ENCODE peak calls at places on chromosomes 4 and X, in six cellular contexts. One of them, this sample, is unnamed.

GRCh38 chr4:176792348-176793059 is at the start of gene VEGFC:
- DNase-seq in BE2C: peak; percentile 75
- DNase-seq in GM13977: peak; percentile 69
- DNase-seq in breast epithelium: peak; percentile 63
- DNase-seq in left ventricle myocardium inferior: peak; percentile 68
- DNase-seq in astrocyte of the spinal cord: peak; percentile 79
- DNase-seq in this sample: peak; percentile 44

GRCh38 chr4:171049380-171049779 is 763.8 kb upstream of the GALNTL6 start:
- DNase-seq in BE2C: no peak
- DNase-seq in GM13977: no peak
- DNase-seq in breast epithelium: no peak
- DNase-seq in left ventricle myocardium inferior: no peak
- DNase-seq in astrocyte of the spinal cord: no peak
- DNase-seq in this sample: no peak

GRCh38 chrX:123424546-123424945 is 240.5 kb downstream of the GRIA3 start:
- DNase-seq in BE2C: no peak
- DNase-seq in GM13977: peak; percentile 14
- DNase-seq in breast epithelium: no peak
- DNase-seq in left ventricle myocardium inferior: no peak
- DNase-seq in astrocyte of the spinal cord: peak; percentile 70
- DNase-seq in this sample: no peak

GRCh38 chr4:93302310-93302709 is 526.2 kb upstream of the ATOH1 start:
- DNase-seq in BE2C: no peak
- DNase-seq in GM13977: no peak
- DNase-seq in breast epithelium: no peak
- DNase-seq in left ventricle myocardium inferior: no peak
- DNase-seq in astrocyte of the spinal cord: no peak
- DNase-seq in this sample: no peak

GRCh38 chrX:43970528-43970927 is 2.7 kb downstream of the NDP start:
- DNase-seq in BE2C: no peak
- DNase-seq in GM13977: no peak
- DNase-seq in breast epithelium: no peak
- DNase-seq in left ventricle myocardium inferior: no peak
- DNase-seq in astrocyte of the spinal cord: no peak
- DNase-seq in this sample: no peak

GRCh38 chr4:86810867-86811266 is 38.3 kb downstream of the SLC10A6 start:
- DNase-seq in BE2C: no peak
- DNase-seq in GM13977: no peak
- DNase-seq in breast epithelium: no peak
- DNase-seq in left ventricle myocardium inferior: no peak
- DNase-seq in astrocyte of the spinal cord: peak; percentile 14
- DNase-seq in this sample: no peak

GRCh38 chrX:123083924-123084323 is 100.2 kb upstream of the GRIA3 start:
- DNase-seq in BE2C: no peak
- DNase-seq in GM13977: no peak
- DNase-seq in breast epithelium: no peak
- DNase-seq in left ventricle myocardium inferior: no peak
- DNase-seq in astrocyte of the spinal cord: peak; percentile 12
- DNase-seq in this sample: no peak

GRCh38 chr4:82510216-82510615 is 51.6 kb downstream of the TMEM150C start:
- DNase-seq in BE2C: no peak
- DNase-seq in GM13977: no peak
- DNase-seq in breast epithelium: no peak
- DNase-seq in left ventricle myocardium inferior: no peak
- DNase-seq in astrocyte of the spinal cord: no peak
- DNase-seq in this sample: no peak

GRCh38 chr4:48017108-48017527 is 546 bp downstream of the NIPAL1 start:
- DNase-seq in BE2C: peak; percentile 41
- DNase-seq in GM13977: peak; percentile 45
- DNase-seq in breast epithelium: peak; percentile 55
- DNase-seq in left ventricle myocardium inferior: no peak
- DNase-seq in astrocyte of the spinal cord: peak; percentile 64
- DNase-seq in this sample: peak; percentile 18

GRCh38 chr4:2265113-2266110 is 3.5 kb upstream of the MXD4 start:
- DNase-seq in BE2C: no peak
- DNase-seq in GM13977: no peak
- DNase-seq in breast epithelium: no peak
- DNase-seq in left ventricle myocardium inferior: no peak
- DNase-seq in astrocyte of the spinal cord: no peak
- DNase-seq in this sample: no peak

GRCh38 chr4:6408263-6408662 is 64.2 kb downstream of the PPP2R2C start:
- DNase-seq in BE2C: peak; percentile 58
- DNase-seq in GM13977: no peak
- DNase-seq in breast epithelium: no peak
- DNase-seq in left ventricle myocardium inferior: no peak
- DNase-seq in astrocyte of the spinal cord: no peak
- DNase-seq in this sample: no peak

GRCh38 chrX:46770006-46770816 is 11.3 kb upstream of the SLC9A7 start:
- DNase-seq in BE2C: peak; percentile 26
- DNase-seq in GM13977: no peak
- DNase-seq in breast epithelium: no peak
- DNase-seq in left ventricle myocardium inferior: no peak
- DNase-seq in astrocyte of the spinal cord: peak; percentile 66
- DNase-seq in this sample: no peak

GRCh38 chrX:1313788-1314187 is 22.8 kb upstream of the IL3RA start:
- DNase-seq in BE2C: no peak
- DNase-seq in GM13977: no peak
- DNase-seq in breast epithelium: no peak
- DNase-seq in left ventricle myocardium inferior: no peak
- DNase-seq in astrocyte of the spinal cord: no peak
- DNase-seq in this sample: no peak

GRCh38 chrX:1322393-1322792 is 14.2 kb upstream of the IL3RA start:
- DNase-seq in BE2C: no peak
- DNase-seq in GM13977: no peak
- DNase-seq in breast epithelium: no peak
- DNase-seq in left ventricle myocardium inferior: no peak
- DNase-seq in astrocyte of the spinal cord: no peak
- DNase-seq in this sample: no peak

GRCh38 chrX:1321689-1322088 is 14.9 kb upstream of the IL3RA start:
- DNase-seq in BE2C: no peak
- DNase-seq in GM13977: no peak
- DNase-seq in breast epithelium: no peak
- DNase-seq in left ventricle myocardium inferior: no peak
- DNase-seq in astrocyte of the spinal cord: no peak
- DNase-seq in this sample: no peak

DNA sequence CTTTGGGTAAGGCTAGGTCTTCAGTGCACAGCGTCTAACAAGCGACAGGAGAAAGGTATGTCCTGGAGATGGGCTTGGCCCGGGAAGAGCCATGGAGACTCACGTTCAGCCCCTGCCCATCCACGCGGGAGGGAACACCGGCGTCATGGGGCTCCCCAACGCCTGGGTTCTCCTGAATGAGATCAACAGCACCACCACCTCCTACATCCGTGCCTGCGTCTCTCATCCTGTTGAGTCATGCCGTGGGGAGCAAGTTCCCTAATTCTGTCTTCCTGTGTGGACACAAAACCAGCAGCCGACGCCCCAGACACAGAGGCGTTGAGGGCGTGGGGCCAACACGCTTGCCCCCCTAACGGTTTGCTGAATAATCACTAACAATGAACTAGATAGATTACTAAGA is 20.1 kb upstream of the IL3RA start:
- DNase-seq in BE2C: no peak
- DNase-seq in GM13977: no peak
- DNase-seq in breast epithelium: no peak
- DNase-seq in left ventricle myocardium inferior: peak; percentile 70
- DNase-seq in astrocyte of the spinal cord: no peak
- DNase-seq in this sample: no peak
- TF ChIP-seq CTCF in BE2C: no peak
- TF ChIP-seq CTCF in GM13977: no peak
- TF ChIP-seq CTCF in breast epithelium: no peak
- TF ChIP-seq CTCF in left ventricle myocardium inferior: no peak
- TF ChIP-seq CTCF in astrocyte of the spinal cord: no peak
- TF ChIP-seq CTCF in this sample: no peak

DNA sequence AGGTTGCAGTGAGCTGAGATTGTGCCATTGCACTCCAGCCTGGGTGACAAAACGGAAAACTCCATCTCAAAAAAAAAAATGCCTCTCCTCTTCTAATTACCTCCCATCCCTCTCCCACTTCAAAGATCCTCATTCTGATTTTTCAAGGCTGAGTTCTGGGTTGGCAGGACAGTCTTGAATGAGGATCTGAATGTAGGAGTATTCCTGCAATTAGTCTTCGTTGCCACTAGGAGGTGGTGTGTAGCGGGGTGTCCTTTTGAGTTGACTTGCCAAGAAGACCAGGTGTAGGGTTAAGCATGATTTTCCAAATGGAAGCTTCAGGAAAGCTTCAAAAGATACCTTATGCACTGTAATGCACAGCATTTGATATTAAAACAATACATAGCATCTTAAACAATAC is 169.9 kb downstream of the ASMT start:
- DNase-seq in BE2C: no peak
- DNase-seq in GM13977: no peak
- DNase-seq in breast epithelium: no peak
- DNase-seq in left ventricle myocardium inferior: no peak
- DNase-seq in astrocyte of the spinal cord: no peak
- DNase-seq in this sample: no peak
- TF ChIP-seq CTCF in BE2C: peak; percentile 3
- TF ChIP-seq CTCF in GM13977: peak; percentile 5
- TF ChIP-seq CTCF in breast epithelium: no peak
- TF ChIP-seq CTCF in left ventricle myocardium inferior: no peak
- TF ChIP-seq CTCF in astrocyte of the spinal cord: no peak
- TF ChIP-seq CTCF in this sample: peak; percentile 31

GRCh38 chrX:111100191-111100590 is 4.2 kb downstream of the PAK3 start:
- DNase-seq in BE2C: peak; percentile 24
- DNase-seq in GM13977: peak; percentile 75
- DNase-seq in breast epithelium: no peak
- DNase-seq in left ventricle myocardium inferior: no peak
- DNase-seq in astrocyte of the spinal cord: peak; percentile 35
- DNase-seq in this sample: peak; percentile 48

GRCh38 chrX:111101580-111101979 is 5.6 kb downstream of the PAK3 start:
- DNase-seq in BE2C: no peak
- DNase-seq in GM13977: no peak
- DNase-seq in breast epithelium: no peak
- DNase-seq in left ventricle myocardium inferior: no peak
- DNase-seq in astrocyte of the spinal cord: no peak
- DNase-seq in this sample: no peak

GRCh38 chrX:111102636-111103035 is 6.6 kb downstream of the PAK3 start:
- DNase-seq in BE2C: no peak
- DNase-seq in GM13977: no peak
- DNase-seq in breast epithelium: no peak
- DNase-seq in left ventricle myocardium inferior: no peak
- DNase-seq in astrocyte of the spinal cord: no peak
- DNase-seq in this sample: no peak

GRCh38 chrX:111095974-111096870 is at the start of gene PAK3:
- DNase-seq in BE2C: peak; percentile 58
- DNase-seq in GM13977: peak; percentile 26
- DNase-seq in breast epithelium: no peak
- DNase-seq in left ventricle myocardium inferior: no peak
- DNase-seq in astrocyte of the spinal cord: peak; percentile 85
- DNase-seq in this sample: peak; percentile 19

GRCh38 chrX:111098874-111099273 is 2.9 kb downstream of the PAK3 start:
- DNase-seq in BE2C: peak; percentile 63
- DNase-seq in GM13977: peak; percentile 73
- DNase-seq in breast epithelium: no peak
- DNase-seq in left ventricle myocardium inferior: no peak
- DNase-seq in astrocyte of the spinal cord: peak; percentile 25
- DNase-seq in this sample: peak; percentile 63
- TF ChIP-seq CTCF in BE2C: peak; percentile 72
- TF ChIP-seq CTCF in GM13977: peak; percentile 83
- TF ChIP-seq CTCF in breast epithelium: peak; percentile 11
- TF ChIP-seq CTCF in left ventricle myocardium inferior: peak; percentile 55
- TF ChIP-seq CTCF in astrocyte of the spinal cord: peak; percentile 72
- TF ChIP-seq CTCF in this sample: peak; percentile 83

GRCh38 chr4:168731006-168731636 is 234.3 kb downstream of the PALLD start:
- DNase-seq in BE2C: no peak
- DNase-seq in GM13977: no peak
- DNase-seq in breast epithelium: no peak
- DNase-seq in left ventricle myocardium inferior: no peak
- DNase-seq in astrocyte of the spinal cord: no peak
- DNase-seq in this sample: no peak
- TF ChIP-seq CTCF in BE2C: no peak
- TF ChIP-seq CTCF in GM13977: no peak
- TF ChIP-seq CTCF in breast epithelium: no peak
- TF ChIP-seq CTCF in left ventricle myocardium inferior: no peak
- TF ChIP-seq CTCF in astrocyte of the spinal cord: no peak
- TF ChIP-seq CTCF in this sample: no peak

GRCh38 chrX:103483720-103484119 is 35.6 kb downstream of the RAB40A start:
- DNase-seq in BE2C: no peak
- DNase-seq in GM13977: no peak
- DNase-seq in breast epithelium: no peak
- DNase-seq in left ventricle myocardium inferior: no peak
- DNase-seq in astrocyte of the spinal cord: no peak
- DNase-seq in this sample: no peak

GRCh38 chrX:103475381-103475780 is 43.9 kb downstream of the RAB40A start:
- DNase-seq in BE2C: no peak
- DNase-seq in GM13977: no peak
- DNase-seq in breast epithelium: no peak
- DNase-seq in left ventricle myocardium inferior: no peak
- DNase-seq in astrocyte of the spinal cord: no peak
- DNase-seq in this sample: no peak

GRCh38 chrX:103477496-103477895 is 41.8 kb downstream of the RAB40A start:
- DNase-seq in BE2C: no peak
- DNase-seq in GM13977: no peak
- DNase-seq in breast epithelium: no peak
- DNase-seq in left ventricle myocardium inferior: no peak
- DNase-seq in astrocyte of the spinal cord: no peak
- DNase-seq in this sample: no peak

DNA sequence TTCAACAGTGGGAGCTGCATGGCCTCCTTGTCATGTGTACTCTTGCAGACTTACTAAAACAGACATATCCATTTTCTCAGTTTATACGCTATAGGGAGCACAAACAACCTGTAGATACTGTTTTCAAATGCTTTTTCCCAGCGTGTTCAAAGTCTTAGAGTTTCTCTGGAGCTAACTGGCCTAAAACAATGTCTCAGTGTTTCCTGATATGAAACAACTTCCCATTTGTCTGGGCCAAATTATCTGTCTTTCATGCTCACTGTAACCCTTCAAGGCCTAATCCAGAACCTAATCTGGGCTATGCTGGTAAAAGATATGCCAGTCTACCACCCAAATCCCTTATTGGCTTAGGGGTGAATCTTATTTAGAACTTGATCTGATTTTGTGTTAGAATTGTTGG is 38.8 kb downstream of the RAB40A start:
- DNase-seq in BE2C: no peak
- DNase-seq in GM13977: no peak
- DNase-seq in breast epithelium: no peak
- DNase-seq in left ventricle myocardium inferior: no peak
- DNase-seq in astrocyte of the spinal cord: no peak
- DNase-seq in this sample: no peak
- TF ChIP-seq CTCF in BE2C: no peak
- TF ChIP-seq CTCF in GM13977: no peak
- TF ChIP-seq CTCF in breast epithelium: no peak
- TF ChIP-seq CTCF in left ventricle myocardium inferior: no peak
- TF ChIP-seq CTCF in astrocyte of the spinal cord: no peak
- TF ChIP-seq CTCF in this sample: no peak

GRCh38 chr4:3790006-3790561 is 23.9 kb downstream of the ADRA2C start:
- DNase-seq in BE2C: peak; percentile 71
- DNase-seq in GM13977: no peak
- DNase-seq in breast epithelium: no peak
- DNase-seq in left ventricle myocardium inferior: no peak
- DNase-seq in astrocyte of the spinal cord: no peak
- DNase-seq in this sample: no peak
- TF ChIP-seq CTCF in BE2C: peak; percentile 51
- TF ChIP-seq CTCF in GM13977: no peak
- TF ChIP-seq CTCF in breast epithelium: no peak
- TF ChIP-seq CTCF in left ventricle myocardium inferior: no peak
- TF ChIP-seq CTCF in astrocyte of the spinal cord: no peak
- TF ChIP-seq CTCF in this sample: no peak

GRCh38 chrX:120308959-120309872 is 2.0 kb downstream of the TMEM255A start:
- DNase-seq in BE2C: peak; percentile 59
- DNase-seq in GM13977: peak; percentile 58
- DNase-seq in breast epithelium: peak; percentile 56
- DNase-seq in left ventricle myocardium inferior: peak; percentile 33
- DNase-seq in astrocyte of the spinal cord: peak; percentile 54
- DNase-seq in this sample: no peak
- TF ChIP-seq CTCF in BE2C: peak; percentile 50
- TF ChIP-seq CTCF in GM13977: peak; percentile 65
- TF ChIP-seq CTCF in breast epithelium: peak; percentile 23
- TF ChIP-seq CTCF in left ventricle myocardium inferior: peak; percentile 47
- TF ChIP-seq CTCF in astrocyte of the spinal cord: peak; percentile 50
- TF ChIP-seq CTCF in this sample: peak; percentile 56

GRCh38 chr4:35541888-35542213 is 702.5 kb downstream of the ARAP2 start:
- DNase-seq in BE2C: no peak
- DNase-seq in GM13977: no peak
- DNase-seq in breast epithelium: no peak
- DNase-seq in left ventricle myocardium inferior: no peak
- DNase-seq in astrocyte of the spinal cord: no peak
- DNase-seq in this sample: no peak
- TF ChIP-seq CTCF in BE2C: no peak
- TF ChIP-seq CTCF in GM13977: no peak
- TF ChIP-seq CTCF in breast epithelium: no peak
- TF ChIP-seq CTCF in left ventricle myocardium inferior: no peak
- TF ChIP-seq CTCF in astrocyte of the spinal cord: no peak
- TF ChIP-seq CTCF in this sample: no peak